ENCODE peak calls at places on chromosomes 16 and 17, in four cellular contexts. One of them, this sample, is unnamed.

GRCh38 chr16:85733155-85733838 is 17.6 kb downstream of the C16orf74 start:
- DNase-seq in astrocyte: no peak
- DNase-seq in GM06990: no peak
- DNase-seq in endothelial cell: no peak
- DNase-seq in this sample: no peak

GRCh38 chr17:28509784-28510183 is 3.6 kb downstream of the FOXN1 start:
- DNase-seq in astrocyte: no peak
- DNase-seq in GM06990: no peak
- DNase-seq in endothelial cell: no peak
- DNase-seq in this sample: no peak

GRCh38 chr17:48483471-48484131 is 47.2 kb downstream of the HOXB1 start:
- DNase-seq in astrocyte: peak
- DNase-seq in GM06990: peak
- DNase-seq in endothelial cell: peak
- DNase-seq in this sample: no peak

GRCh38 chr17:80877095-80877828 is 114.4 kb upstream of the CHMP6 start:
- DNase-seq in astrocyte: no peak
- DNase-seq in GM06990: peak
- DNase-seq in endothelial cell: no peak
- DNase-seq in this sample: no peak

GRCh38 chr17:17915183-17915582 is 57.0 kb downstream of the TOM1L2 start:
- DNase-seq in astrocyte: no peak
- DNase-seq in GM06990: no peak
- DNase-seq in endothelial cell: no peak
- DNase-seq in this sample: no peak

GRCh38 chr16:88522276-88522949 is 47.8 kb upstream of the ZC3H18 start:
- DNase-seq in astrocyte: no peak
- DNase-seq in GM06990: no peak
- DNase-seq in endothelial cell: no peak
- DNase-seq in this sample: no peak

GRCh38 chr16:27745348-27745747 is 195.4 kb downstream of the KATNIP start:
- DNase-seq in astrocyte: no peak
- DNase-seq in GM06990: no peak
- DNase-seq in endothelial cell: no peak
- DNase-seq in this sample: no peak

GRCh38 chr16:53821957-53822625 is 118.1 kb downstream of the FTO start:
- DNase-seq in astrocyte: peak
- DNase-seq in GM06990: no peak
- DNase-seq in endothelial cell: no peak
- DNase-seq in this sample: no peak

GRCh38 chr16:79712273-79712672 is 111.7 kb upstream of the MAF start:
- DNase-seq in astrocyte: no peak
- DNase-seq in GM06990: no peak
- DNase-seq in endothelial cell: no peak
- DNase-seq in this sample: no peak

GRCh38 chr17:1019451-1019850 is 22.5 kb downstream of the TIMM22 start:
- DNase-seq in astrocyte: no peak
- DNase-seq in GM06990: no peak
- DNase-seq in endothelial cell: no peak
- DNase-seq in this sample: no peak

GRCh38 chr16:57996406-57997175 is 3.9 kb downstream of the ZNF319 start:
- DNase-seq in astrocyte: no peak
- DNase-seq in GM06990: no peak
- DNase-seq in endothelial cell: no peak
- DNase-seq in this sample: no peak

GRCh38 chr16:77816293-77816692 is 27.9 kb downstream of the VAT1L start:
- DNase-seq in astrocyte: peak
- DNase-seq in GM06990: no peak
- DNase-seq in endothelial cell: no peak
- DNase-seq in this sample: no peak

GRCh38 chr17:42895185-42895555 is 5.4 kb upstream of the G6PC1 start:
- DNase-seq in astrocyte: peak
- DNase-seq in GM06990: no peak
- DNase-seq in endothelial cell: no peak
- DNase-seq in this sample: no peak

GRCh38 chr17:33375086-33375485 is 82.0 kb upstream of the ASIC2 start:
- DNase-seq in astrocyte: no peak
- DNase-seq in GM06990: no peak
- DNase-seq in endothelial cell: no peak
- DNase-seq in this sample: no peak

GRCh38 chr17:48194097-48194550 is 86.6 kb downstream of the SNX11 start:
- DNase-seq in astrocyte: peak
- DNase-seq in GM06990: no peak
- DNase-seq in endothelial cell: no peak
- DNase-seq in this sample: no peak

GRCh38 chr16:50313596-50314483 is 47.5 kb downstream of the ADCY7 start:
- DNase-seq in astrocyte: peak
- DNase-seq in GM06990: no peak
- DNase-seq in endothelial cell: no peak
- DNase-seq in this sample: no peak

GRCh38 chr16:76583466-76583865 is 306.3 kb downstream of the CNTNAP4 start:
- DNase-seq in astrocyte: no peak
- DNase-seq in GM06990: no peak
- DNase-seq in endothelial cell: no peak
- DNase-seq in this sample: no peak

GRCh38 chr17:13561606-13562270 is 40.0 kb downstream of the HS3ST3A1 start:
- DNase-seq in astrocyte: peak
- DNase-seq in GM06990: no peak
- DNase-seq in endothelial cell: no peak
- DNase-seq in this sample: peak

GRCh38 chr17:75691371-75692290 is 24.5 kb downstream of the SAP30BP start:
- DNase-seq in astrocyte: peak
- DNase-seq in GM06990: no peak
- DNase-seq in endothelial cell: no peak
- DNase-seq in this sample: no peak

GRCh38 chr16:57987441-57988177 is 12.9 kb downstream of the ZNF319 start:
- DNase-seq in astrocyte: no peak
- DNase-seq in GM06990: no peak
- DNase-seq in endothelial cell: no peak
- DNase-seq in this sample: no peak

GRCh38 chr17:17367931-17368330 is 64.8 kb downstream of the NT5M start:
- DNase-seq in astrocyte: no peak
- DNase-seq in GM06990: no peak
- DNase-seq in endothelial cell: no peak
- DNase-seq in this sample: no peak

GRCh38 chr16:66131156-66131807 is 235.2 kb upstream of the CDH5 start:
- DNase-seq in astrocyte: peak
- DNase-seq in GM06990: no peak
- DNase-seq in endothelial cell: no peak
- DNase-seq in this sample: no peak

GRCh38 chr17:28792877-28793666 is 49.3 kb downstream of the TRAF4 start:
- DNase-seq in astrocyte: no peak
- DNase-seq in GM06990: no peak
- DNase-seq in endothelial cell: no peak
- DNase-seq in this sample: no peak

GRCh38 chr17:64622931-64623654 is 39.0 kb downstream of the SMURF2 start:
- DNase-seq in astrocyte: peak
- DNase-seq in GM06990: no peak
- DNase-seq in endothelial cell: no peak
- DNase-seq in this sample: no peak

GRCh38 chr17:4479982-4480751 is 18.5 kb upstream of the SPNS2 start:
- DNase-seq in astrocyte: no peak
- DNase-seq in GM06990: no peak
- DNase-seq in endothelial cell: no peak
- DNase-seq in this sample: no peak

GRCh38 chr16:27387724-27388123 is 14.2 kb upstream of the IL21R start:
- DNase-seq in astrocyte: no peak
- DNase-seq in GM06990: no peak
- DNase-seq in endothelial cell: no peak
- DNase-seq in this sample: no peak

GRCh38 chr17:66831383-66832220 is 3.3 kb upstream of the CACNG5 start:
- DNase-seq in astrocyte: no peak
- DNase-seq in GM06990: no peak
- DNase-seq in endothelial cell: no peak
- DNase-seq in this sample: no peak

GRCh38 chr16:85757341-85757822 is 6.5 kb upstream of the C16orf74 start:
- DNase-seq in astrocyte: peak
- DNase-seq in GM06990: peak
- DNase-seq in endothelial cell: no peak
- DNase-seq in this sample: no peak

GRCh38 chr17:30091771-30092170 is 24.8 kb upstream of the NSRP1 start:
- DNase-seq in astrocyte: peak
- DNase-seq in GM06990: no peak
- DNase-seq in endothelial cell: no peak
- DNase-seq in this sample: no peak

GRCh38 chr17:30091166-30091670 is 25.4 kb upstream of the NSRP1 start:
- DNase-seq in astrocyte: peak
- DNase-seq in GM06990: no peak
- DNase-seq in endothelial cell: no peak
- DNase-seq in this sample: no peak

GRCh38 chr17:30092886-30093285 is 23.7 kb upstream of the NSRP1 start:
- DNase-seq in astrocyte: no peak
- DNase-seq in GM06990: no peak
- DNase-seq in endothelial cell: no peak
- DNase-seq in this sample: no peak

GRCh38 chr17:30095507-30096244 is 20.9 kb upstream of the NSRP1 start:
- DNase-seq in astrocyte: peak
- DNase-seq in GM06990: peak
- DNase-seq in endothelial cell: peak
- DNase-seq in this sample: peak

GRCh38 chr17:30093463-30094147 is 23.0 kb upstream of the NSRP1 start:
- DNase-seq in astrocyte: no peak
- DNase-seq in GM06990: no peak
- DNase-seq in endothelial cell: peak
- DNase-seq in this sample: peak
- TF ChIP-seq CTCF in astrocyte: peak
- TF ChIP-seq CTCF in GM06990: peak
- TF ChIP-seq CTCF in endothelial cell: peak
- TF ChIP-seq CTCF in this sample: peak

GRCh38 chr16:84258266-84258665 is 18.5 kb upstream of the KCNG4 start:
- DNase-seq in astrocyte: no peak
- DNase-seq in GM06990: no peak
- DNase-seq in endothelial cell: no peak
- DNase-seq in this sample: no peak
- TF ChIP-seq CTCF in astrocyte: no peak
- TF ChIP-seq CTCF in GM06990: no peak
- TF ChIP-seq CTCF in endothelial cell: no peak
- TF ChIP-seq CTCF in this sample: no peak

GRCh38 chr16:6165330-6165984 is 1067.9 kb upstream of the EEF2KMT start:
- DNase-seq in astrocyte: peak
- DNase-seq in GM06990: no peak
- DNase-seq in endothelial cell: no peak
- DNase-seq in this sample: no peak
- TF ChIP-seq CTCF in astrocyte: peak
- TF ChIP-seq CTCF in GM06990: no peak
- TF ChIP-seq CTCF in endothelial cell: peak
- TF ChIP-seq CTCF in this sample: peak

DNA sequence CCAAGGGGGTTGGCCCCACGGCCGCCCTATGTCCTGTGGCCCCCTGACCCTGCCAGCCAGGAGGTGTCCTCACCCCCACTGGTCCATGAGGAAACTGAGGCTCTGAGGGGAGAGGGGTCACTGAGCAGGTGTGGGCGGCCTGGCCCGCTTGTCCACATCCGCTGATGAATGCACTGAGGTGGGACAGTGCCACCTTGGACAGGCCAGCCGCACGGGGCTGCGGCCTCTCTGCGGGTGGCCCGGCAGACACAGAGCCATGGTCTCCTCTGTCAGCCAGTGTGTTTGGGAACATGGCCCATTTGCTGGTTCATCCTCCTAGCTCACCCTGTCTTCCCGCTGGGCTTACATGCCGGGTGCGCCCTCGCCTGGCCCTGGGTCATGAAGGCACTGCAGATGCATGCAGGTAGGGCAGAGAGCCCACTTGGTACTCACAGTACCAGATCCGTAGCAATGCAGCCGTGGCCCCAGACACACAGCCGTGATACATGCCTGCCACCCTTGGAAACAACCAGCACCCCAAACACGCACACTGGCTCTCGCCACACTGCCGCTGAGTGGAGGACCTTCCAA is 93.9 kb downstream of the ENGASE start:
- DNase-seq in astrocyte: no peak
- DNase-seq in GM06990: no peak
- DNase-seq in endothelial cell: no peak
- DNase-seq in this sample: no peak
- TF ChIP-seq CTCF in astrocyte: no peak
- TF ChIP-seq CTCF in GM06990: no peak
- TF ChIP-seq CTCF in endothelial cell: no peak
- TF ChIP-seq CTCF in this sample: no peak

GRCh38 chr16:87057291-87057881 is 259.8 kb downstream of the C16orf95 start:
- DNase-seq in astrocyte: no peak
- DNase-seq in GM06990: no peak
- DNase-seq in endothelial cell: no peak
- DNase-seq in this sample: no peak
- TF ChIP-seq CTCF in astrocyte: peak
- TF ChIP-seq CTCF in GM06990: no peak
- TF ChIP-seq CTCF in endothelial cell: no peak
- TF ChIP-seq CTCF in this sample: peak

DNA sequence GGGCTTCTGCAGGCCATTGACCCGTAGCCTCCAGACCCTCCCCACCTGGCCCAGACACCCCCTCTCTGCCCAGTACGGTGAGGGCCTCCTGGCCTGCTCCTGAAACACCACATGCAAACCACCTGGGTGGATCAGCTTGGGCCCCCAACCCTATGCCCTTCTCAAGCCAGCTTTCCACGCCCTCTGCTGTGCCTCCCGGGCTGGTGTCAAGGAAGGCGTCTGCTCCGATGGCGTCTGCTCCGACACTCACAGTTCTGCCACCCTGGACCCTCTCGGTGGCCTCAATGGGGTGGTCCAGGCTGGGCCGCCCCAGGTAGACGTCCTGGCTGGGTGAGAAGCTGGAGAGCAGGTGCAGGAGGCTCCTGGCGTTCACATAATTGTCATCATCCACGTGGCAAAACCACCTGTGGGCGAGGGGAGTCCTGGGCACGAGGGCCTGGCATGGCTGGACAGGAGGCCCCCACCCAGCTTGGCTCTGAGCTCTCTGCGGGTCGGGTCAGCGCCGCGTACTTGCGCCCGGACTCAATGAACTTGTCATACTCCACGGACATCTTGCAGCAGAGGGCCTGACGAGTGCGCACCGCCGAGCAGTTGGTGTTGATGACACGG is 1.4 kb downstream of the RFNG start:
- DNase-seq in astrocyte: no peak
- DNase-seq in GM06990: peak
- DNase-seq in endothelial cell: no peak
- DNase-seq in this sample: no peak
- TF ChIP-seq CTCF in astrocyte: no peak
- TF ChIP-seq CTCF in GM06990: no peak
- TF ChIP-seq CTCF in endothelial cell: no peak
- TF ChIP-seq CTCF in this sample: no peak

This sample was measured in nephron progenitor cell.